ENCODE peak calls at places on chromosomes 7 and 10, in four cellular contexts. A is AG04450; I is HCT116; F is CD8-positive, alpha-beta T cell. K is an unnamed sample.

GRCh38 chr7:151447901-151448260 is 7.9 kb upstream of the CRYGN start:
- DNase-seq in A (no peak), I (no peak), F (no peak), K (no peak)

GRCh38 chr10:34319197-34319846 is 495.8 kb downstream of the PARD3 start:
- DNase-seq in A (peak), I (peak), F (no peak), K (no peak)

GRCh38 chr7:141558544-141559183 is 7.5 kb downstream of the AGK start:
- DNase-seq in A (no peak), I (no peak), F (no peak), K (no peak)

GRCh38 chr7:88226886-88227516 is 7.2 kb upstream of the SRI start:
- DNase-seq in A (peak), I (peak), F (no peak), K (no peak)

GRCh38 chr10:64528294-64529002 is 1007.2 kb downstream of the REEP3 start:
- DNase-seq in A (no peak), I (no peak), F (no peak), K (no peak)

GRCh38 chr7:130912086-130912909 is 178.3 kb upstream of the KLF14 start:
- DNase-seq in A (peak), I (no peak), F (no peak), K (no peak)

GRCh38 chr7:142066536-142066935 is 45.0 kb upstream of the MGAM2 start:
- DNase-seq in A (no peak), I (no peak), F (no peak), K (no peak)

GRCh38 chr10:104049497-104050250 is 36.0 kb downstream of the COL17A1 start:
- DNase-seq in A (no peak), I (peak), F (no peak), K (no peak)

GRCh38 chr7:136278057-136278456 is 300.9 kb upstream of the MTPN start:
- DNase-seq in A (no peak), I (no peak), F (no peak), K (no peak)

GRCh38 chr7:45404622-45405021 is 169.5 kb upstream of the ADCY1 start:
- DNase-seq in A (no peak), I (no peak), F (no peak), K (no peak)

GRCh38 chr10:61765176-61766087 is 102.7 kb downstream of the CABCOCO1 start:
- DNase-seq in A (no peak), I (no peak), F (no peak), K (no peak)

GRCh38 chr7:77326131-77326530 is 90.0 kb downstream of the GSAP start:
- DNase-seq in A (no peak), I (no peak), F (no peak), K (no peak)

GRCh38 chr7:24843821-24844449 is 86.7 kb upstream of the GSDME start:
- DNase-seq in A (no peak), I (no peak), F (no peak), K (no peak)

GRCh38 chr7:99525713-99526440 is 21.4 kb downstream of the ZKSCAN5 start:
- DNase-seq in A (no peak), I (peak), F (peak), K (no peak)

GRCh38 chr7:9889557-9889956 is 1084.1 kb upstream of the PHF14 start:
- DNase-seq in A (no peak), I (no peak), F (no peak), K (no peak)

GRCh38 chr7:103637726-103638125 is 191.7 kb upstream of the SLC26A5 start:
- DNase-seq in A (no peak), I (no peak), F (no peak), K (no peak)

GRCh38 chr7:141071260-141071854 is 2.5 kb upstream of the TMEM178B start:
- DNase-seq in A (no peak), I (peak), F (peak), K (peak)

GRCh38 chr10:121237718-121238117 is 360.5 kb downstream of the FGFR2 start:
- DNase-seq in A (no peak), I (no peak), F (no peak), K (no peak)

GRCh38 chr7:79301419-79301818 is 152.0 kb downstream of the MAGI2 start:
- DNase-seq in A (no peak), I (no peak), F (no peak), K (no peak)

GRCh38 chr10:113126506-113127192 is 176.6 kb downstream of the TCF7L2 start:
- DNase-seq in A (peak), I (no peak), F (peak), K (no peak)

GRCh38 chr10:3080608-3081007 is 13.3 kb downstream of the PFKP start:
- DNase-seq in A (no peak), I (no peak), F (no peak), K (no peak)

GRCh38 chr7:18590744-18591340 is 95.3 kb downstream of the HDAC9 start:
- DNase-seq in A (no peak), I (peak), F (no peak), K (no peak)

GRCh38 chr10:76352300-76352699 is 920.9 kb downstream of the LRMDA start:
- DNase-seq in A (peak), I (peak), F (no peak), K (no peak)

GRCh38 chr10:103130910-103131309 is 62.2 kb downstream of the NT5C2 start:
- DNase-seq in A (no peak), I (no peak), F (no peak), K (no peak)

DNA sequence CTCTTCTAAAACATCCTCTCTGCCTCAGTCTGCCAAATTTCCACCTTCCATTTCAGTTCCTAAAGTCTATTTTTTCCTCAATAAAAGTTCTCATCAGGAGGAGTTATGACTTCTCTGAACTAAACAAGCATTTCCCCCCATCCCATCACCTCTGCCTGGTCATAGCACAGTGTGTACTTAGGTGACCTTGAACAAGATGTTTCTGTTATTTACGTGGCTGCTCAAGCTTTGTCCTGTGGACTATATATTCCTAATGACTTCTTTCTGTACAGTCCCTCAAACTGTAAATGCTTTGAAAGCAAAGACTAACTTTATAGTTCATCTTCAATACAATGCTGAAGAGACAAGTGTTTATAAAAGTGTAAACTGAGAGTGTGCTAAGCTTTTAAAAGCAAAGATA is 166.9 kb downstream of the CPEB3 start:
- DNase-seq in A (no peak), I (no peak), F (no peak), K (no peak)
- H3K27ac ChIP-seq in A (no peak), I (no peak), F (no peak), K (no peak)

GRCh38 chr7:27375958-27376357 is 133.4 kb downstream of the EVX1 start:
- DNase-seq in A (no peak), I (no peak), F (no peak), K (no peak)
- H3K27ac ChIP-seq in A (no peak), I (no peak), F (no peak), K (no peak)

GRCh38 chr10:13989616-13990015 is 341.1 kb downstream of the FRMD4A start:
- DNase-seq in A (no peak), I (no peak), F (no peak), K (no peak)

GRCh38 chr10:13990918-13991317 is 339.8 kb downstream of the FRMD4A start:
- DNase-seq in A (no peak), I (no peak), F (no peak), K (no peak)

GRCh38 chr10:13993169-13993568 is 337.6 kb downstream of the FRMD4A start:
- DNase-seq in A (peak), I (no peak), F (no peak), K (no peak)

GRCh38 chr10:13991353-13991752 is 339.4 kb downstream of the FRMD4A start:
- DNase-seq in A (no peak), I (no peak), F (no peak), K (no peak)

GRCh38 chr10:13990392-13990805 is 340.3 kb downstream of the FRMD4A start:
- DNase-seq in A (no peak), I (no peak), F (no peak), K (no peak)
- H3K27ac ChIP-seq in A (no peak), I (no peak), F (no peak), K (no peak)

DNA sequence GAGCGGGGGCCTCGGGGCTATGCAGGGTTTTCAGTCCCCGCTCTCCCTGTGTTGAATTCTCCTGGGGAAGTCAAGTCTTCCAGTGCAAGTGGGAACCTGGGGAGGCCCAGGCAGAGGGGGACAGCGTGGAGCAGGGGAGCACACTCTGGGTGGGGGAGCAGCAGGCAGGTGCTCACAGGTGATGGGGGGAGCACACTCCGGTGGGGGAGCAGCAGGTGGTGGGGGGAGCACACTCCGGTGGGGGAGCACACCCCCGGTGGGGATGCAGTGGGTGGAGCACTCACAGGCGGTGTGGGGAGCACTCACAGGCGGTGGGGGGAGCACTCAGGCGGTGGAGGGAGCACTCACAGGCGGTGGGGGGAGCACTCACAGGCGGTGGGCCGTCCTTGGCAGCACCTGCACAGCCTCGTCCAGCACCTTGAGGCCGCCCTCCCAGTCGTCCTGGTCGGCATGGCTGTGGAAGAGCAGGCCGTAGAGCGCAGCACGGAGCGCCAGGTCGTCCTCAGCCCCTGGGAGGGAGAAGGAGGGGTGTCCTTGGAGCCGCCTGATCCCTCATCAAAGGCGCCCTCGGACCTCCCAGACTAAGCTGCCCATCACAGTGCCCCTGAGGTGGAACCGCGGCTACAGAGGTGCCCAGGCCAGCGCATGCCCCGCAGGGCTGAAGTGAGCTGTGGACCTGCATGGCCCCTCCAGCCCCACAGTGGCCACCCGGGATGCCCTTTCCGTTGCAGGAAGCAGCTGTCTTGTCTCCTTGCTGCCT is 56.7 kb downstream of the CFAP46 start:
- DNase-seq in A (no peak), I (no peak), F (no peak), K (no peak)
- H3K27ac ChIP-seq in A (no peak), I (no peak), F (no peak), K (no peak)

GRCh38 chr7:5431485-5432118 is 8.0 kb upstream of the TNRC18 start:
- DNase-seq in A (no peak), I (no peak), F (no peak), K (no peak)
- H3K27ac ChIP-seq in A (no peak), I (no peak), F (no peak), K (no peak)

GRCh38 chr10:132068431-132069121 is 2.8 kb downstream of the JAKMIP3 start:
- DNase-seq in A (no peak), I (no peak), F (no peak), K (no peak)
- H3K27ac ChIP-seq in A (no peak), I (no peak), F (no peak), K (no peak)

DNA sequence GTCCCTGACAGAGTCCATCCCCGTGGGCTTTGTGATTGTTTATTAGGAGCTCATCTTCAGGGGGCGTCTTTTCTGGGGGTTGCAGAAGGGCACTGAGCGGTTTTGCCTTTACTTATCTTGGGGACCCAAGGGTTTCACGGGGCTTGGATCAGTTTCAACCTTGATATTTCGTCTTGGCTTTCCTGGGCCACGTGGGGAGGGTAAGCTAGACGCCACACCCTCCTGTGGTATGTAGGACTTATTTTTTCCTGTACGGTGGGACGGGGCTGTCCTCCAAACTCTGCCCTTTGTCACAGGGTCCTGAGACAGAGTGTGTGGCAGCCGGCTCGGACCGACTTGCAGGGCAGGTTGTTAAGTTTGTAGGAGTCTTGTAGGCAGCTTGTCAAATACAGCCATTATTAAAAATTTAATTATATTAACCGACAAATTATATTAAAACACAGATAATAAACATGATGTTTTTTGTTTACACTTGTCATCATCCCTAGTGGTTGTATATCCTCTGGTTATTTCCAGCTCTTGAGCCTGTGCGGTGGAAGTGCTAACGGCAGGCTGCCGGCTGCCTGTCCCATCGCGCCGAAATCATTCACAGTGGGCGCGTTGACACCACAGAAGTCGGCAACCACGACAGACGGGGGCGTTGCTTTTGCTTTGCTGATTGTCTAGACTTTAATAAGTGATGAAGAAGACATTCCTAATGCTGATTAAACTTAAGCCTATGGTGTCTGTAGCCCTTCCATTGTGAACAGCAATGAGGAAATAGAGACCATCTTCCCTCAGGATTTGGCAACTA is 193.2 kb downstream of the DNAJB6 start:
- DNase-seq in A (no peak), I (no peak), F (no peak), K (no peak)
- H3K27ac ChIP-seq in A (no peak), I (no peak), F (no peak), K (no peak)

GRCh38 chr7:22127835-22128527 is 182.3 kb upstream of the CDCA7L start:
- DNase-seq in A (no peak), I (no peak), F (no peak), K (no peak)

GRCh38 chr7:22128528-22128920 is 182.8 kb upstream of the CDCA7L start:
- DNase-seq in A (no peak), I (no peak), F (no peak), K (no peak)

GRCh38 chr7:22129166-22129565 is 183.5 kb upstream of the CDCA7L start:
- DNase-seq in A (no peak), I (no peak), F (no peak), K (no peak)

GRCh38 chr7:22125436-22125835 is 179.7 kb upstream of the CDCA7L start:
- DNase-seq in A (no peak), I (no peak), F (no peak), K (no peak)

GRCh38 chr7:22129819-22130580 is 184.3 kb upstream of the CDCA7L start:
- DNase-seq in A (no peak), I (no peak), F (no peak), K (no peak)
- H3K27ac ChIP-seq in A (no peak), I (no peak), F (no peak), K (peak)